ENCODE peak calls at places on chromosomes 4 and X, in five cellular contexts. Q, D, F, L and U are unnamed samples. For H3K4me1, the result is how much of the 10 kb centered on the place peaks cover.

GRCh38 chrX:72576161-72576896 is 3.7 kb upstream of the HDAC8 start:
- DNase-seq in Q (peak), D (peak), F (peak), L (no peak), U (no peak)

GRCh38 chr4:15034071-15034764 is 31.9 kb downstream of the CPEB2 start:
- DNase-seq in Q (peak), D (peak), F (peak), L (peak), U (peak)

GRCh38 chr4:157075401-157075800 is 549 bp upstream of the GLRB start:
- DNase-seq in Q (no peak), D (no peak), F (peak), L (no peak), U (no peak)

GRCh38 chr4:8914461-8915171 is 43.0 kb upstream of the HMX1 start:
- DNase-seq in Q (no peak), D (no peak), F (no peak), L (no peak), U (peak)

GRCh38 chrX:24842486-24842885 is 148.8 kb downstream of the POLA1 start:
- DNase-seq in Q (no peak), D (no peak), F (no peak), L (no peak), U (no peak)

GRCh38 chrX:154750301-154751120 is at the start of gene GAB3:
- DNase-seq in Q (peak), D (peak), F (no peak), L (peak), U (no peak)

GRCh38 chrX:55713635-55714034 is 3.9 kb upstream of the RRAGB start:
- DNase-seq in Q (no peak), D (no peak), F (no peak), L (peak), U (peak)

GRCh38 chrX:74063426-74064155 is 240.4 kb upstream of the ZCCHC13 start:
- DNase-seq in Q (no peak), D (no peak), F (no peak), L (no peak), U (peak)

GRCh38 chr4:55729306-55730142 is 90.1 kb upstream of the EXOC1L start:
- DNase-seq in Q (no peak), D (no peak), F (no peak), L (no peak), U (no peak)

GRCh38 chr4:90495211-90495610 is 368.0 kb downstream of the CCSER1 start:
- DNase-seq in Q (no peak), D (no peak), F (no peak), L (no peak), U (no peak)

GRCh38 chrX:137575596-137576255 is 9.8 kb downstream of the ZIC3 start:
- DNase-seq in Q (no peak), D (no peak), F (no peak), L (no peak), U (peak)

GRCh38 chr4:54063224-54063623 is 1.2 kb downstream of the CHIC2 start:
- DNase-seq in Q (peak), D (peak), F (peak), L (peak), U (no peak)

GRCh38 chrX:154780968-154781367 is 18.3 kb downstream of the DKC1 start:
- DNase-seq in Q (no peak), D (no peak), F (no peak), L (no peak), U (no peak)

GRCh38 chrX:115372026-115372610 is 82.6 kb downstream of the LUZP4 start:
- DNase-seq in Q (peak), D (peak), F (peak), L (peak), U (peak)

GRCh38 chr4:189204616-189205015 is 736.1 kb upstream of the FRG1 start:
- DNase-seq in Q (no peak), D (no peak), F (no peak), L (no peak), U (no peak)

GRCh38 chrX:10483191-10483808 is 137.1 kb downstream of the MID1 start:
- DNase-seq in Q (no peak), D (no peak), F (no peak), L (peak), U (no peak)

GRCh38 chrX:119783026-119783425 is 8.4 kb downstream of the RPL39 start:
- DNase-seq in Q (no peak), D (no peak), F (no peak), L (no peak), U (no peak)

GRCh38 chrX:71815121-71815905 is 52.2 kb downstream of the CXorf49B start:
- DNase-seq in Q (no peak), D (no peak), F (no peak), L (no peak), U (peak)

GRCh38 chr4:138959421-138959820 is 56.2 kb upstream of the NOCT start:
- DNase-seq in Q (peak), D (no peak), F (no peak), L (no peak), U (no peak)

GRCh38 chrX:2262679-2263055 is 238.1 kb downstream of the DHRSX start:
- DNase-seq in Q (no peak), D (no peak), F (no peak), L (no peak), U (no peak)

GRCh38 chr4:47877204-47877603 is 37.2 kb downstream of the NFXL1 start:
- DNase-seq in Q (no peak), D (no peak), F (no peak), L (no peak), U (no peak)

GRCh38 chr4:78673258-78673817 is 102.8 kb upstream of the BMP2K start:
- DNase-seq in Q (no peak), D (no peak), F (no peak), L (no peak), U (no peak)

GRCh38 chr4:107823870-107824366 is 814 bp upstream of the SGMS2 start:
- DNase-seq in Q (no peak), D (no peak), F (no peak), L (no peak), U (no peak)

GRCh38 chrX:72121381-72121780 is 10.3 kb downstream of the RTL5 start:
- DNase-seq in Q (peak), D (peak), F (peak), L (peak), U (peak)

GRCh38 chrX:19569121-19569805 is 54.0 kb upstream of the MAP3K15 start:
- DNase-seq in Q (no peak), D (no peak), F (no peak), L (no peak), U (no peak)

GRCh38 chrX:133574716-133575115 is 159.4 kb upstream of the GPC4 start:
- DNase-seq in Q (no peak), D (no peak), F (no peak), L (no peak), U (peak)

GRCh38 chr4:177558995-177559394 is 116.8 kb upstream of the AGA start:
- DNase-seq in Q (no peak), D (no peak), F (no peak), L (no peak), U (no peak)

GRCh38 chr4:6275351-6275750 is 5.7 kb downstream of the WFS1 start:
- DNase-seq in Q (no peak), D (no peak), F (no peak), L (no peak), U (peak)

GRCh38 chr4:139266208-139266582 is 13.8 kb downstream of the MGARP start:
- DNase-seq in Q (no peak), D (no peak), F (no peak), L (no peak), U (no peak)

GRCh38 chr4:112181358-112182000 is 36.2 kb downstream of the FAM241A start:
- DNase-seq in Q (no peak), D (no peak), F (no peak), L (no peak), U (no peak)

GRCh38 chr4:133130171-133130570 is 18.9 kb upstream of the PCDH10 start:
- DNase-seq in Q (no peak), D (peak), F (no peak), L (peak), U (no peak)

GRCh38 chr4:53696956-53697685 is 105.8 kb upstream of the LNX1 start:
- DNase-seq in Q (no peak), D (no peak), F (no peak), L (no peak), U (no peak)

GRCh38 chr4:57866468-57867173 is 756.4 kb upstream of the IGFBP7 start:
- DNase-seq in Q (no peak), D (no peak), F (no peak), L (no peak), U (no peak)

DNA sequence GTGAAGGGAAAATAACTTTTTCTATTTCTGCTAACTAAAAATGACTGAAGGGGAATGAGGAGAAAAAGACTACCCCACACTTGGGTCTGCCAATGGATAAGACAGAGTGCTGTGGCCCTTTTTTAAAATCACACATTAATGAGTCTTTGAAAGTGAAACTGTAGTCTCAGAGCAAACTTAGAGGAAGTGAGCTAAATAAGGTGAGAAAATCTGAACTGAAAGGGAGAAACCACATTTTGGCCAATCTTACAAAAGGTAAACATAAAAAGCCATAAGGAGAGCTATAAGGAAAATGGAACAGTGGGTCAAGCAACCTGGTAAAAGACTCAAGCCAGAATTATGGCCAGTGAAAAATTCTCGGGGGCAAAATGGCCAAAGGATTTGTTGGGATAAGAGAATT is 755.1 kb upstream of the IGFBP7 start:
- DNase-seq in Q (no peak), D (no peak), F (no peak), L (no peak), U (no peak)
- H2AFZ ChIP-seq in Q (no peak), D (no peak), F (no peak), L (no peak), U (no peak)

GRCh38 chr4:23878235-23878861 is 11.5 kb downstream of the PPARGC1A start:
- DNase-seq in Q (no peak), D (peak), F (no peak), L (no peak), U (no peak)

GRCh38 chr4:23876418-23877089 is 13.3 kb downstream of the PPARGC1A start:
- DNase-seq in Q (no peak), D (no peak), F (no peak), L (no peak), U (no peak)

GRCh38 chr4:23875317-23875716 is 14.5 kb downstream of the PPARGC1A start:
- DNase-seq in Q (peak), D (no peak), F (no peak), L (no peak), U (no peak)

GRCh38 chr4:23878912-23879732 is 10.7 kb downstream of the PPARGC1A start:
- DNase-seq in Q (peak), D (peak), F (peak), L (no peak), U (no peak)

DNA sequence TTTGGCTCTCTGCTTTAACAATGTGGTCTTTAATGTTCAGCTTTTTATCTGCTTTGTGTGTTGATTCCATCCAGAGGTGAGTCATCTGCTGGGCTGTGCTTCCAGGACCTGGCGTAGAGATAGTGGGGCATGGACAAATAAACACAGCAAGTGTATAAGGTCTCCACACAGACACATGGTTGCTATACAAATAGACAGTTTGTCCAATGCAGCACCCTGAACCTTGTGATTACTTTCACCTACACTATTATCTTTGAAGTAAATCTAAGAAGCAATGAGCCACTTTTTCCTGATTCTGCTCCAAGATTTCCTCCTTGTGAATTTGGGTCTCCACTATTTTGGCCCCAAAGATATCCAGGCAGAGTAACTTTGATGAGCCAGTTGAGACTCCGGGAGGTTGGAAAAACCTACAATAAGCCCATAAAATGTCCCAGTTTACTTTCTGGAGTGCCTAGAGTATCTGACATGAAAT is 12.1 kb downstream of the PPARGC1A start:
- DNase-seq in Q (peak), D (peak), F (no peak), L (no peak), U (no peak)
- H3K4me1 ChIP-seq in Q (under half), D (under half), F (under half), L (under half), U (under half)

DNA sequence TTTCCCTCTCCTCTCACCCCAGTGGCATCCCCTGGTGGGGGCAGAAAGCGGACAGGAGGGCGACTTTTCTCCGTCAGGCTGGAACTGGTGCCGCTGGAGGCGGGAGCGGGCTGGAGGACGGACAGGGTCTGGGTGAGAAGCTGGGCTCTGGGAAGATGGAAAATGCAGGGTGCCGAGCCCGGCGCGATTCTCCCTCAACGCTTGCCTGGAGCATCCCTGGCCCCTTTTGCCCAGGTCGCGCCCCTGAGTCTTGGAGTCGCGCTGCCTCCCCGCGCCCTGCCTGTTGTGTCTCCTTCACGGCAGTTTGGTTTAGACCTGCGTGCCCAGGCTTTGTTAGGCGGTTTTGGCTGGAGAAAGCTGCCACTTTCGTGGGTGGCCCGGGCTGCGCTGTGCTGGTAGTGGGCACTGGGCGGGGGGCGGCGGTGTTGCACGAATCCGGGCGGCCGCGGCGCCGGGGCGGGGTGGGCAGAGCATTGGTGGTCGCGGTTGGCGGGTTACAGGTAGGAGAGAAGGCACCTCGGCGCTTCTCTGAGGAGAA is 2.0 kb downstream of the ADGRL3 start:
- DNase-seq in Q (no peak), D (no peak), F (peak), L (no peak), U (peak)
- H3K4me3 ChIP-seq in Q (peak), D (peak), F (peak), L (no peak), U (no peak)

GRCh38 chr4:64479338-64479737 is 70.1 kb upstream of the TECRL start:
- DNase-seq in Q (no peak), D (no peak), F (no peak), L (no peak), U (no peak)

DNA sequence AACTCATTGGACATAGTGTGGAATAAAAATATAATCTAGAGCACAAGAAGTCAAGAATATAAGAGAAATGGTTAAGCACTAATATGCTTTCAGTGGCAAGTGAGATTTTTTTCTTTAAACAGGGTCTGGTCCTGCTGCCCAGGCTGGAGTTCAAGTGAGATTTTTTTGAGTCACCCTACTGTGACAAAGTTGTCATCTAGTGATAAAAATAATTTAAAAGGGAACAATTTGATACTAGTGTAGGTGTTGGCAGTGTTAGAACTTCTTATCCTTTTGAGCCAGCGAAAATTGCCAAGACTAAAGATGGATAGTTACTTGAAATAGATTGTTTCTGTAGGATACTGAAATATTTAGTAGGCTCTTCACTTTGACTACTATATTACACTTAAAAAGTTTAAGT is 67.9 kb upstream of the TECRL start:
- DNase-seq in Q (no peak), D (no peak), F (no peak), L (no peak), U (no peak)
- H2AFZ ChIP-seq in Q (no peak), D (no peak), F (no peak), L (no peak), U (no peak)